ENCODE peak calls at places on chromosomes 16 and 17, in four cellular contexts. G, S, J and T are unnamed samples.

GRCh38 chr16:80743772-80744171 is 60.6 kb downstream of the CDYL2 start:
- DNase-seq in G (no peak), S (no peak), J (no peak), T (peak; percentile 61)

GRCh38 chr17:6496636-6497441 is 52.6 kb downstream of the PIMREG start:
- DNase-seq in G (no peak), S (no peak), J (no peak), T (no peak)

GRCh38 chr17:50372222-50372621 is 762 bp downstream of the MRPL27 start:
- DNase-seq in G (no peak), S (no peak), J (no peak), T (no peak)

GRCh38 chr16:26710475-26710874 is 356.3 kb upstream of the C16orf82 start:
- DNase-seq in G (no peak), S (no peak), J (no peak), T (no peak)

GRCh38 chr17:73589096-73589980 is 54.9 kb downstream of the SDK2 start:
- DNase-seq in G (no peak), S (no peak), J (no peak), T (no peak)

GRCh38 chr17:40107266-40107980 is 7.0 kb upstream of the NR1D1 start:
- DNase-seq in G (no peak), S (peak; percentile 48), J (no peak), T (no peak)

GRCh38 chr16:86044241-86044671 is 145.3 kb downstream of the IRF8 start:
- DNase-seq in G (peak; percentile 73), S (peak; percentile 18), J (peak; percentile 63), T (peak; percentile 39)

GRCh38 chr17:58279016-58279671 is 1.6 kb downstream of the MPO start:
- DNase-seq in G (no peak), S (peak; percentile 16), J (no peak), T (peak; percentile 14)

GRCh38 chr17:50201226-50201854 is at the start of gene COL1A1:
- DNase-seq in G (no peak), S (peak; percentile 95), J (peak; percentile 76), T (peak; percentile 44)

GRCh38 chr16:15899538-15900100 is 11.2 kb upstream of the CEP20 start:
- DNase-seq in G (peak; percentile 31), S (peak; percentile 84), J (peak; percentile 94), T (peak; percentile 98)

GRCh38 chr16:79093554-79093967 is 507.0 kb downstream of the MAF start:
- DNase-seq in G (no peak), S (no peak), J (no peak), T (no peak)